ENCODE peak calls at places on chromosomes 4 and X, in ten cellular contexts. H is IMR-90, L is endothelial cell of umbilical vein, Y is SK-N-SH, R is PC-3, G is mesenchymal stem cell, I is neural progenitor cell, N is OCI-LY7, Q is PC-9, K is GM23248. O is an unnamed sample.

GRCh38 chr4:99067617-99068016 is 21.0 kb downstream of the ADH5 start:
- DNase-seq in Q (no peak), H (no peak), G (no peak), N (no peak), K (no peak), Y (no peak), L (no peak), R (no peak), I (no peak), O (no peak)

GRCh38 chr4:182653596-182653995 is 263.6 kb downstream of the DCTD start:
- DNase-seq in Y (no peak), H (peak; percentile 75), L (peak; percentile 97), G (no peak), I (no peak), R (no peak), Q (no peak), N (no peak), K (no peak), O (no peak)

GRCh38 chr4:658031-658667 is 15.9 kb downstream of the ATP5ME start:
- DNase-seq in Y (no peak), N (no peak), R (no peak), H (no peak), Q (no peak), L (no peak), G (no peak), I (no peak), K (no peak), O (no peak)

GRCh38 chrX:111168314-111168713 is 72.3 kb downstream of the PAK3 start:
- DNase-seq in H (peak; percentile 0), N (no peak), L (no peak), Q (no peak), G (peak; percentile 24), I (peak; percentile 73), R (peak; percentile 10), K (peak; percentile 13), Y (peak; percentile 3), O (no peak)

GRCh38 chrX:17459596-17459995 is 84.6 kb downstream of the NHS start:
- DNase-seq in I (no peak), L (no peak), G (no peak), R (no peak), Y (no peak), K (peak; percentile 78), H (peak; percentile 66), Q (no peak), N (no peak), O (no peak)

GRCh38 chr4:8502836-8503585 is 62.4 kb downstream of the TRMT44 start:
- DNase-seq in Q (no peak), L (no peak), K (no peak), R (no peak), H (no peak), I (no peak), N (no peak), Y (no peak), G (no peak), O (no peak)

GRCh38 chr4:164252286-164252685 is 501.6 kb upstream of the SMIM31 start:
- DNase-seq in I (peak; percentile 88), H (no peak), Y (no peak), N (no peak), K (peak; percentile 0), R (no peak), G (peak; percentile 2), Q (no peak), L (no peak), O (no peak)

GRCh38 chr4:73606465-73606974 is 13.7 kb downstream of the RASSF6 start:
- DNase-seq in L (no peak), K (no peak), H (no peak), Y (no peak), R (peak; percentile 64), N (peak; percentile 92), I (no peak), Q (no peak), G (no peak), O (no peak)

GRCh38 chr4:968221-968620 is 5.1 kb downstream of the DGKQ start:
- DNase-seq in K (no peak), N (no peak), Y (no peak), R (no peak), G (no peak), H (no peak), I (no peak), L (no peak), Q (no peak), O (no peak)

GRCh38 chr4:536351-536972 is 37.5 kb downstream of the PIGG start:
- DNase-seq in L (no peak), N (no peak), R (no peak), K (no peak), I (no peak), H (no peak), Q (no peak), G (no peak), Y (no peak), O (no peak)

DNA sequence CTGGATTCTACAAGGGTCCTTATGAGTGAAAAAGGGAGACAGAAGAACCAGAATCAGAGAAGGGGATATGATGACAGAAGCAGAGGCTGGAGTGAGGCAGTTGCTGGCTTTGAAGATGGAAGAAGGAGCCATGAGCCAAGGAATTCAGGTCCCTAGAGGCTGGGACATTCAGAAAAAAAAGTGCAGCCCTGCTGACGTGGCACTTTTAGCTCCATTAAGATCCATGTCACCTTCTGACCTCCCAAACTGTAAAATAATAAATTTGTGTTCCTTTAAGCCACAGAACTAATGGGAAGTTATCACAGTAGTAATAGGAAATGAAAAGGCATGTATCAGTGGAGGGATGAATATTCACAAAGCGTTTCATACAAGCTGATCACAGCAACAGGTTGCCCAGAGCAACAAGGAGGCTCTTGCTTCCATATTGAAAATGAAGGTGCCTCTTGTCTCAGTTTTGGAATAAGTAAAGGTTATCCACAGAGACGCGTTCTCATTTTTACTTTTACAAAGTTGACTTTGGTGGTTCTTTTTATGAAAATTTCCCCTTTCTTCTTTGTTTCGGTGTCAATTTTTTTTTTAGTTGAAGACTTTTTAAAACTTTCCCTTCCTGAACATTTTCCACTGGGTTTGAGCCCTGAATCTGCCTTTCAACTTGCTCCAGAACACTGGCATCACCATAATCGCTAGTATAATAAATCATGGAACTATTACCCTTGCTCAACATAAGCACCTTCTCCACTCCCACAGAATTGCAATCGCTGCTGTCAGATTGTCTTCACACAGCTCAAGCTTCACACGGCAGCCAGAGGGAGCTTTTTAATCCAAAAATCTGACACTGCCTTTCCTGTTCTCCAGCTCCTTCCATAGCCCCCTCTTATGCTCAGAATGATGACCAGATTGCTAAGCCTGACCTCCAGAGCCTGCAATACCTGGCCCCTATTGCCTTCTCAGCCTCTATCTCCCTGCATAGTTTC is 127.6 kb upstream of the RBPJ start:
- DNase-seq in I (no peak), Q (no peak), H (no peak), R (no peak), L (no peak), Y (no peak), G (no peak), N (no peak), K (peak; percentile 29), O (no peak)
- H2AFZ ChIP-seq in I (peak overlapping the region; percentile 50), Q (no peak overlapping the region), H (peak overlapping the region; percentile 2), R (no peak overlapping the region), L (no peak overlapping the region), Y (no peak overlapping the region), G (no peak overlapping the region), N (no peak overlapping the region), K (no peak overlapping the region), O (no peak overlapping the region)

GRCh38 chr4:176350671-176351070 is 30.9 kb downstream of the SPCS3 start:
- DNase-seq in Q (no peak), I (no peak), R (no peak), H (no peak), G (no peak), Y (no peak), L (no peak), K (no peak), N (no peak), O (no peak)
- H3K9me3 ChIP-seq in Q (no peaks in the 10 kb centered on the region), I (peaks cover 12% of the 10 kb centered on the region), R (peaks cover 17% of the 10 kb centered on the region), H (peaks cover 2% of the 10 kb centered on the region), G (peaks cover 4% of the 10 kb centered on the region), Y (peaks cover 14% of the 10 kb centered on the region), L (no peaks in the 10 kb centered on the region), K (no peaks in the 10 kb centered on the region), N (peaks cover 4% of the 10 kb centered on the region), O (no peaks in the 10 kb centered on the region)

GRCh38 chr4:40733752-40734151 is 16.0 kb upstream of the NSUN7 start:
- DNase-seq in Q (no peak), R (no peak), N (no peak), I (no peak), K (no peak), Y (no peak), H (no peak), L (no peak), G (no peak), O (no peak)

GRCh38 chr4:40736910-40737309 is 12.8 kb upstream of the NSUN7 start:
- DNase-seq in L (peak; percentile 30), H (peak; percentile 22), K (peak; percentile 59), N (peak; percentile 52), Y (peak; percentile 53), G (peak; percentile 47), Q (no peak), R (peak; percentile 42), I (peak; percentile 34), O (no peak)

GRCh38 chr4:40734497-40734896 is 15.3 kb upstream of the NSUN7 start:
- DNase-seq in K (no peak), L (no peak), Y (no peak), H (no peak), N (no peak), I (no peak), G (no peak), R (no peak), Q (no peak), O (no peak)

GRCh38 chr4:40739347-40739746 is 10.4 kb upstream of the NSUN7 start:
- DNase-seq in L (no peak), N (no peak), K (no peak), G (no peak), Y (no peak), R (no peak), H (no peak), Q (no peak), I (no peak), O (no peak)

GRCh38 chr4:40737882-40738281 is 11.9 kb upstream of the NSUN7 start:
- DNase-seq in R (no peak), N (no peak), Y (no peak), K (no peak), G (no peak), I (peak; percentile 5), L (no peak), H (no peak), Q (no peak), O (no peak)
- H2AFZ ChIP-seq in R (no peak overlapping the region), N (no peak overlapping the region), Y (no peak overlapping the region), K (no peak overlapping the region), G (no peak overlapping the region), I (peak overlapping the region; percentile 32), L (no peak overlapping the region), H (no peak overlapping the region), Q (no peak overlapping the region), O (no peak overlapping the region)

DNA sequence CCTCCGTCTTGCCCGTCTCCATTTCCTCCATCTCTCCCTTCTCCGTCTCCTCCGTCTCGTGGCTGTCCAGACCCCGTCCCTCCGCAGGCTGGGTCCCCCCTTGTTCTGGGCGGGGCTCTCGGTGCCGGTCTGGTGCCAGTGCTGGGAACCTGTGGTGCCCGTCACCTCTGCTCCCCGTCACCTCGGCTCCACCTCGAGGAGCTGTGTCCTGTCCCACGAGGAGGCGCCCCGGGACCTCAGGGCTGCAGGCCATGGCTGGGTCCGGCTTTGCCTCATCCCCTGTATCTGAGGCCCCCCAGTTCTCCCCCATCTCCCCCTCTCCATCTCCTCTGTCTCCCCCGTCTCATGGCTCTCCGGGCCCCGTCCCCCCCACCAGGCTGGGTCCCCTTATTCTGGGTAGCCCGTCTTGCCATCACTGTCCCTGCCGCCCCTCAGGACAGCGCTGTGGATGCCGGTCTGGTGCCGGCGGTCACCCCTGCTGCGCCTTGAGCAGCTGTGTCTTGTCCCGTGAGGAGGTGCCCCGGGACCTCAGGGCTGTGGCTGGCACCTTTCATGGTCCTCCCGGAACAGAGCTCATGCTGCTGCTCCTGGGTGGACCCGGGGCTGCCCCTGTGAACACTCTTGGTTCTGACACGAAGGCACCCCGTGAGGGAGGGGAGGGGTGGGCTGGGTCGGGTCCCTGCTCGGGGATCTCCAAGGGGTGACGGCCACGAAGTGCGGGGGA is 13.3 kb upstream of the GTPBP6 start:
- DNase-seq in R (no peak), L (no peak), Q (no peak), N (no peak), G (no peak), H (no peak), Y (no peak), I (no peak), K (no peak), O (no peak)
- H3K9me3 ChIP-seq in R (no peaks in the 10 kb centered on the region), L (no peaks in the 10 kb centered on the region), Q (no peaks in the 10 kb centered on the region), N (no peaks in the 10 kb centered on the region), G (no peaks in the 10 kb centered on the region), H (peaks cover 2% of the 10 kb centered on the region), Y (no peaks in the 10 kb centered on the region), I (no peaks in the 10 kb centered on the region), K (no peaks in the 10 kb centered on the region), O (no peaks in the 10 kb centered on the region)

O was measured in keratinocyte.